ENCODE peak calls at places on chromosomes 13 and 19, in six cellular contexts. W is ELR; Z is erythroblast; C is retina; A is stimulated activated CD8-positive, alpha-beta memory T cell treated with anti-CD3 and anti-CD28 coated beads, Interleukin-2, amount 100 ng/mL, for 48 hours; T is aorta. E is an unnamed sample.

GRCh38 chr19:58399903-58400637 is 4.6 kb downstream of the RNF225 start:
- DNase-seq in W (no peak), A (no peak), Z (no peak), T (peak), C (no peak), E (no peak)

GRCh38 chr13:44219808-44220544 is 153.6 kb upstream of the SERP2 start:
- DNase-seq in W (peak), Z (no peak), C (peak), T (no peak), A (no peak), E (no peak)

GRCh38 chr19:45569619-45570421 is 14.8 kb downstream of the OPA3 start:
- DNase-seq in Z (peak), A (peak), T (no peak), W (peak), C (peak), E (peak)

GRCh38 chr13:48487968-48488367 is 44.9 kb downstream of the RCBTB2 start:
- DNase-seq in A (no peak), W (no peak), Z (no peak), T (no peak), C (no peak), E (no peak)

GRCh38 chr19:52099497-52100138 is 4.1 kb upstream of the ZNF841 start:
- DNase-seq in C (no peak), T (no peak), W (peak), A (no peak), Z (no peak), E (no peak)

GRCh38 chr13:47114030-47114429 is 217.2 kb upstream of the HTR2A start:
- DNase-seq in Z (no peak), A (no peak), T (no peak), C (no peak), W (peak), E (no peak)

GRCh38 chr13:77384999-77385398 is 58.1 kb upstream of the MYCBP2 start:
- DNase-seq in T (no peak), W (no peak), A (no peak), Z (no peak), C (no peak), E (no peak)

GRCh38 chr19:34448191-34448590 is 20.0 kb downstream of the UBA2 start:
- DNase-seq in T (no peak), A (no peak), C (no peak), Z (no peak), W (no peak), E (no peak)

GRCh38 chr19:28170066-28170465 is 1042.9 kb downstream of the UQCRFS1 start:
- DNase-seq in C (no peak), W (no peak), A (no peak), T (no peak), Z (no peak), E (no peak)

GRCh38 chr19:10115392-10116084 is 4.0 kb downstream of the P2RY11 start:
- DNase-seq in T (no peak), C (no peak), A (no peak), Z (no peak), W (no peak), E (no peak)

GRCh38 chr13:59086147-59086546 is 1077.6 kb downstream of the DIAPH3 start:
- DNase-seq in T (no peak), C (no peak), A (no peak), Z (no peak), W (peak), E (no peak)

GRCh38 chr13:40445557-40445990 is 220.9 kb downstream of the FOXO1 start:
- DNase-seq in Z (no peak), A (no peak), W (peak), C (no peak), T (no peak), E (no peak)

GRCh38 chr19:35629332-35629633 is 447 bp downstream of the RBM42 start:
- DNase-seq in C (no peak), T (no peak), Z (peak), W (no peak), A (no peak), E (no peak)

E was measured in H7.